ENCODE peak calls at places on chromosomes 1 and 21, in ten cellular contexts. J is adipocyte; U is NCI-H146; F is activated CD4-positive, alpha-beta T cell treated with anti-CD3 and anti-CD28 coated beads, Interleukin-2, amount 10 ng/mL, durations not matched to agents 24 days and 14 days; B is HT1080; L is T follicular helper cell; O is Caki2; W is GM12891; D is amniotic epithelial cell; S is type B pancreatic cell. Q is an unnamed sample.
A peak's percentile ranks its signal among the peaks of the same experiment; 100 is the strongest.

GRCh38 chr1:40014253-40014706 is 26.2 kb upstream of the CAP1 start:
- DNase-seq in D (peak; percentile 49), F (no peak), J (no peak), W (no peak), U (no peak), L (no peak), O (no peak), B (no peak), S (no peak), Q (no peak)

GRCh38 chr1:18384059-18384458 is 96.7 kb upstream of the KLHDC7A start:
- DNase-seq in J (no peak), U (no peak), S (no peak), O (no peak), D (no peak), B (no peak), W (no peak), F (no peak), L (no peak), Q (no peak)

GRCh38 chr1:234111458-234112142 is 207.1 kb downstream of the SLC35F3 start:
- DNase-seq in L (no peak), J (peak; percentile 5), O (peak; percentile 51), F (no peak), D (no peak), B (peak; percentile 37), S (no peak), U (peak; percentile 21), W (no peak), Q (no peak)

GRCh38 chr1:118151312-118151937 is 33.6 kb downstream of the SPAG17 start:
- DNase-seq in B (peak; percentile 35), L (no peak), U (peak; percentile 61), O (peak; percentile 29), D (peak; percentile 46), F (peak; percentile 75), W (no peak), S (no peak), J (peak; percentile 82), Q (no peak)

GRCh38 chr21:35020902-35021301 is 28.2 kb downstream of the RUNX1 start:
- DNase-seq in B (peak; percentile 53), J (no peak), F (no peak), U (no peak), D (no peak), S (no peak), O (no peak), W (no peak), L (no peak), Q (no peak)

GRCh38 chr1:184326278-184326677 is 60.6 kb upstream of the C1orf21 start:
- DNase-seq in U (no peak), D (peak; percentile 9), F (no peak), O (no peak), S (no peak), J (no peak), L (no peak), W (no peak), B (no peak), Q (no peak)

GRCh38 chr1:216456682-216457081 is 33.4 kb upstream of the USH2A start:
- DNase-seq in J (peak; percentile 85), F (no peak), L (no peak), D (peak; percentile 67), U (no peak), B (peak; percentile 84), W (no peak), S (no peak), O (no peak), Q (no peak)

GRCh38 chr1:214550339-214551051 is 907 bp downstream of the PTPN14 start:
- DNase-seq in J (peak; percentile 44), W (no peak), O (peak; percentile 29), B (no peak), U (no peak), D (no peak), S (no peak), L (no peak), F (no peak), Q (no peak)

GRCh38 chr1:230725256-230726012 is 11.5 kb upstream of the AGT start:
- DNase-seq in B (no peak), U (no peak), W (no peak), O (no peak), J (no peak), L (no peak), D (no peak), S (no peak), F (no peak), Q (no peak)

GRCh38 chr1:198160946-198161614 is 4.3 kb downstream of the NEK7 start:
- DNase-seq in J (no peak), L (no peak), S (no peak), D (no peak), B (no peak), W (no peak), U (no peak), F (no peak), O (no peak), Q (no peak)

GRCh38 chr1:151710187-151710586 is 6.4 kb downstream of the CELF3 start:
- DNase-seq in B (peak; percentile 42), J (no peak), F (peak; percentile 71), S (no peak), O (no peak), L (peak; percentile 7), D (peak; percentile 45), U (peak; percentile 64), W (no peak), Q (no peak)

GRCh38 chr1:203751051-203751450 is 13.9 kb upstream of the LAX1 start:
- DNase-seq in O (no peak), U (no peak), D (peak; percentile 69), J (peak; percentile 45), W (no peak), B (no peak), S (no peak), L (no peak), F (no peak), Q (no peak)

GRCh38 chr1:241550318-241550717 is 18.1 kb downstream of the KMO start:
- DNase-seq in F (no peak), L (no peak), D (no peak), J (no peak), O (no peak), U (no peak), W (no peak), B (no peak), S (no peak), Q (no peak)

GRCh38 chr1:224629965-224630364 is 13.8 kb downstream of the CNIH3 start:
- DNase-seq in D (no peak), J (no peak), O (no peak), U (no peak), S (no peak), B (no peak), W (no peak), L (no peak), F (no peak), Q (no peak)

GRCh38 chr1:107976431-107977215 is 11.6 kb upstream of the VAV3 start:
- DNase-seq in F (no peak), D (no peak), O (no peak), U (no peak), J (peak; percentile 13), L (no peak), W (no peak), B (no peak), S (no peak), Q (no peak)

GRCh38 chr1:90558126-90558525 is 159.0 kb downstream of the BARHL2 start:
- DNase-seq in L (no peak), W (no peak), U (no peak), O (no peak), B (no peak), F (no peak), J (no peak), S (no peak), D (no peak), Q (no peak)

GRCh38 chr1:243939167-243939848 is 89.3 kb upstream of the AKT3 start:
- DNase-seq in F (no peak), S (no peak), L (no peak), J (peak; percentile 23), B (peak; percentile 68), W (no peak), U (no peak), O (no peak), D (no peak), Q (no peak)

GRCh38 chr1:234842726-234843641 is 233.0 kb upstream of the IRF2BP2 start:
- DNase-seq in S (no peak), L (peak; percentile 25), B (no peak), W (peak; percentile 30), J (no peak), F (peak; percentile 89), U (no peak), O (no peak), D (peak; percentile 23), Q (peak; percentile 33)

GRCh38 chr1:52593495-52593894 is 8.7 kb upstream of the GPX7 start:
- DNase-seq in U (no peak), D (no peak), J (peak; percentile 55), F (no peak), W (no peak), O (no peak), S (no peak), L (no peak), B (no peak), Q (no peak)

GRCh38 chr1:84282780-84283333 is 18.7 kb upstream of the SAMD13 start:
- DNase-seq in F (no peak), S (no peak), W (no peak), O (no peak), J (no peak), D (no peak), U (no peak), L (no peak), B (no peak), Q (no peak)

GRCh38 chr1:103170608-103171007 is 62.3 kb upstream of the COL11A1 start:
- DNase-seq in D (peak; percentile 88), S (no peak), O (no peak), U (no peak), L (no peak), F (no peak), W (no peak), B (no peak), J (peak; percentile 88), Q (no peak)

GRCh38 chr1:89085781-89086180 is 20.8 kb upstream of the GBP1 start:
- DNase-seq in W (no peak), L (peak; percentile 36), J (peak; percentile 75), B (no peak), U (no peak), O (no peak), F (peak; percentile 89), D (peak; percentile 63), S (no peak), Q (peak; percentile 40)

GRCh38 chr1:173175514-173176146 is 31.5 kb downstream of the TNFSF4 start:
- DNase-seq in F (no peak), O (no peak), B (no peak), D (no peak), U (no peak), L (no peak), J (peak; percentile 49), S (no peak), W (no peak), Q (no peak)

GRCh38 chr1:248853023-248853422 is 5.9 kb downstream of the ZNF692 start:
- DNase-seq in O (no peak), S (no peak), W (no peak), J (no peak), F (no peak), B (no peak), U (no peak), L (no peak), D (peak; percentile 66), Q (no peak)

GRCh38 chr1:177646757-177647730 is 322.8 kb downstream of the SEC16B start:
- DNase-seq in W (no peak), B (no peak), S (no peak), F (no peak), L (no peak), U (no peak), O (no peak), D (no peak), J (no peak), Q (no peak)

GRCh38 chr1:94721240-94721639 is 98.9 kb upstream of the SLC44A3 start:
- DNase-seq in J (no peak), B (no peak), S (no peak), W (no peak), O (no peak), D (no peak), L (no peak), U (no peak), F (peak; percentile 59), Q (no peak)

GRCh38 chr1:244114895-244115294 is 63.8 kb downstream of the ZBTB18 start:
- DNase-seq in J (no peak), F (no peak), D (no peak), W (no peak), S (no peak), O (no peak), L (no peak), B (no peak), U (no peak), Q (no peak)

GRCh38 chr1:228765543-228765942 is 30.3 kb downstream of the RHOU start:
- DNase-seq in S (no peak), L (no peak), D (no peak), B (no peak), F (peak; percentile 68), W (no peak), J (no peak), U (no peak), O (no peak), Q (peak; percentile 28)

Q was measured in GM19239.